ENCODE peak calls at places on chromosome 2, in six cellular contexts. F is astrocyte of the spinal cord; H is HT1080; E is activated CD4-positive, alpha-beta T cell treated with anti-CD3 and anti-CD28 coated beads, Interleukin-2, amount 50 U/mL, for 1 hour; M is activated naive CD8-positive, alpha-beta T cell treated with anti-CD3 and anti-CD28 coated beads for 36 hours; I is activated T-cell treated with anti-CD3 and anti-CD28 coated beads, Interleukin-2, amount 50 U/mL, for 72 hours. V is an unnamed sample.

GRCh38 chr2:130727286-130727924 is 1.5 kb upstream of the GPR148 start:
- DNase-seq in M (peak), H (no peak), F (peak), E (peak), I (peak), V (peak)

GRCh38 chr2:31197166-31197565 is 20.1 kb downstream of the CAPN14 start:
- DNase-seq in M (no peak), I (no peak), H (no peak), F (no peak), E (no peak), V (no peak)

GRCh38 chr2:195411219-195411687 is 245.8 kb upstream of the SLC39A10 start:
- DNase-seq in M (no peak), F (peak), I (no peak), H (peak), E (no peak), V (no peak)

GRCh38 chr2:199875400-199875799 is 24.4 kb upstream of the FTCDNL1 start:
- DNase-seq in E (no peak), F (no peak), M (no peak), I (no peak), H (no peak), V (no peak)

GRCh38 chr2:170651603-170652002 is 63.5 kb upstream of the SP5 start:
- DNase-seq in I (no peak), F (no peak), H (no peak), M (no peak), E (peak), V (no peak)

GRCh38 chr2:225002039-225002655 is 40.1 kb downstream of the DOCK10 start:
- DNase-seq in H (peak), M (peak), E (peak), F (peak), I (peak), V (no peak)

GRCh38 chr2:69989422-69990128 is 28.1 kb upstream of the ASPRV1 start:
- DNase-seq in E (no peak), H (no peak), I (no peak), M (no peak), F (no peak), V (no peak)

GRCh38 chr2:157839822-157840221 is 36.3 kb downstream of the ACVR1 start:
- DNase-seq in H (no peak), M (no peak), I (no peak), E (no peak), F (no peak), V (no peak)

GRCh38 chr2:74764429-74765272 is 69.3 kb upstream of the HK2 start:
- DNase-seq in F (peak), I (no peak), H (peak), E (no peak), M (no peak), V (no peak)

GRCh38 chr2:219444566-219445091 is 10.0 kb downstream of the SPEG start:
- DNase-seq in H (no peak), E (no peak), I (no peak), F (no peak), M (no peak), V (no peak)

GRCh38 chr2:48873676-48874075 is 118.2 kb upstream of the LHCGR start:
- DNase-seq in F (no peak), I (no peak), E (no peak), H (no peak), M (no peak), V (no peak)

GRCh38 chr2:120231974-120232635 is 8.9 kb upstream of the TMEM185B start:
- DNase-seq in H (peak), M (peak), F (no peak), E (peak), I (peak), V (no peak)

GRCh38 chr2:48406950-48407349 is 123.0 kb upstream of the STON1 start:
- DNase-seq in F (no peak), M (no peak), I (no peak), E (no peak), H (no peak), V (no peak)

GRCh38 chr2:23293063-23293462 is 91.9 kb upstream of the KLHL29 start:
- DNase-seq in E (no peak), M (no peak), I (no peak), F (no peak), H (peak), V (no peak)

GRCh38 chr2:150572961-150573395 is 85.5 kb upstream of the RND3 start:
- DNase-seq in I (no peak), M (no peak), F (no peak), E (no peak), H (no peak), V (no peak)

GRCh38 chr2:223532712-223533111 is 69.4 kb downstream of the SCG2 start:
- DNase-seq in E (no peak), H (no peak), I (no peak), F (no peak), M (no peak), V (no peak)

GRCh38 chr2:99881901-99882591 is 260.3 kb downstream of the AFF3 start:
- DNase-seq in M (no peak), H (peak), I (no peak), F (peak), E (no peak), V (no peak)

GRCh38 chr2:158187908-158188307 is 86.2 kb downstream of the UPP2 start:
- DNase-seq in H (no peak), M (no peak), I (no peak), F (no peak), E (no peak), V (no peak)

GRCh38 chr2:120775801-120776589 is 40.3 kb downstream of the GLI2 start:
- DNase-seq in H (no peak), M (no peak), I (no peak), E (no peak), F (no peak), V (no peak)

GRCh38 chr2:23745726-23746105 is 181.2 kb downstream of the ATAD2B start:
- DNase-seq in H (no peak), E (no peak), M (no peak), F (peak), I (no peak), V (no peak)

GRCh38 chr2:29016500-29016899 is 35.4 kb downstream of the TOGARAM2 start:
- DNase-seq in H (no peak), I (no peak), E (no peak), M (no peak), F (no peak), V (no peak)

GRCh38 chr2:60515751-60516226 is 37.7 kb downstream of the BCL11A start:
- DNase-seq in E (no peak), F (peak), H (peak), I (peak), M (peak), V (no peak)

GRCh38 chr2:166180951-166181812 is 53.4 kb upstream of the SCN1A start:
- DNase-seq in M (peak), I (peak), E (no peak), F (peak), H (peak), V (no peak)

GRCh38 chr2:215760526-215760925 is 252.8 kb downstream of the MREG start:
- DNase-seq in M (no peak), F (no peak), E (no peak), I (no peak), H (no peak), V (no peak)

V was measured in amygdala.